ENCODE peak calls at places on chromosomes 1 and 21, in nine cellular contexts. One of them, this sample, is unnamed.

GRCh38 chr1:200510228-200510623 is 100.4 kb upstream of the ZNF281 start:
- DNase-seq in HFFc6: peak
- DNase-seq in cardiac fibroblast: peak
- DNase-seq in A549: peak
- DNase-seq in AG04449: peak
- DNase-seq in GM12878: peak
- DNase-seq in choroid plexus epithelial cell: peak
- DNase-seq in WERI-Rb-1: peak
- DNase-seq in fibroblast of villous mesenchyme: peak
- DNase-seq in this sample: peak

GRCh38 chr1:89331890-89332289 is 32.0 kb upstream of the GBP6 start:
- DNase-seq in HFFc6: no peak
- DNase-seq in cardiac fibroblast: no peak
- DNase-seq in A549: no peak
- DNase-seq in AG04449: no peak
- DNase-seq in GM12878: no peak
- DNase-seq in choroid plexus epithelial cell: no peak
- DNase-seq in WERI-Rb-1: no peak
- DNase-seq in fibroblast of villous mesenchyme: no peak
- DNase-seq in this sample: no peak

GRCh38 chr21:42412636-42412933 is 8.9 kb downstream of the UBASH3A start:
- DNase-seq in HFFc6: no peak
- DNase-seq in cardiac fibroblast: no peak
- DNase-seq in A549: no peak
- DNase-seq in AG04449: no peak
- DNase-seq in GM12878: no peak
- DNase-seq in choroid plexus epithelial cell: no peak
- DNase-seq in WERI-Rb-1: no peak
- DNase-seq in fibroblast of villous mesenchyme: no peak
- DNase-seq in this sample: no peak

GRCh38 chr1:43632135-43632670 is 17.7 kb upstream of the KDM4A start:
- DNase-seq in HFFc6: no peak
- DNase-seq in cardiac fibroblast: no peak
- DNase-seq in A549: no peak
- DNase-seq in AG04449: no peak
- DNase-seq in GM12878: no peak
- DNase-seq in choroid plexus epithelial cell: no peak
- DNase-seq in WERI-Rb-1: no peak
- DNase-seq in fibroblast of villous mesenchyme: no peak
- DNase-seq in this sample: no peak

GRCh38 chr1:66058558-66058957 is 265.9 kb downstream of the PDE4B start:
- DNase-seq in HFFc6: no peak
- DNase-seq in cardiac fibroblast: no peak
- DNase-seq in A549: no peak
- DNase-seq in AG04449: no peak
- DNase-seq in GM12878: no peak
- DNase-seq in choroid plexus epithelial cell: no peak
- DNase-seq in WERI-Rb-1: no peak
- DNase-seq in fibroblast of villous mesenchyme: no peak
- DNase-seq in this sample: no peak

GRCh38 chr1:101314244-101314643 is 77.4 kb downstream of the S1PR1 start:
- DNase-seq in HFFc6: peak
- DNase-seq in cardiac fibroblast: peak
- DNase-seq in A549: no peak
- DNase-seq in AG04449: no peak
- DNase-seq in GM12878: no peak
- DNase-seq in choroid plexus epithelial cell: peak
- DNase-seq in WERI-Rb-1: no peak
- DNase-seq in fibroblast of villous mesenchyme: no peak
- DNase-seq in this sample: peak

GRCh38 chr21:37552496-37553399 is 186.2 kb downstream of the DYRK1A start:
- DNase-seq in HFFc6: no peak
- DNase-seq in cardiac fibroblast: no peak
- DNase-seq in A549: no peak
- DNase-seq in AG04449: no peak
- DNase-seq in GM12878: no peak
- DNase-seq in choroid plexus epithelial cell: no peak
- DNase-seq in WERI-Rb-1: no peak
- DNase-seq in fibroblast of villous mesenchyme: no peak
- DNase-seq in this sample: no peak

GRCh38 chr1:100360790-100361232 is 8.5 kb downstream of the CDC14A start:
- DNase-seq in HFFc6: peak
- DNase-seq in cardiac fibroblast: peak
- DNase-seq in A549: no peak
- DNase-seq in AG04449: no peak
- DNase-seq in GM12878: no peak
- DNase-seq in choroid plexus epithelial cell: peak
- DNase-seq in WERI-Rb-1: no peak
- DNase-seq in fibroblast of villous mesenchyme: peak
- DNase-seq in this sample: no peak

DNA sequence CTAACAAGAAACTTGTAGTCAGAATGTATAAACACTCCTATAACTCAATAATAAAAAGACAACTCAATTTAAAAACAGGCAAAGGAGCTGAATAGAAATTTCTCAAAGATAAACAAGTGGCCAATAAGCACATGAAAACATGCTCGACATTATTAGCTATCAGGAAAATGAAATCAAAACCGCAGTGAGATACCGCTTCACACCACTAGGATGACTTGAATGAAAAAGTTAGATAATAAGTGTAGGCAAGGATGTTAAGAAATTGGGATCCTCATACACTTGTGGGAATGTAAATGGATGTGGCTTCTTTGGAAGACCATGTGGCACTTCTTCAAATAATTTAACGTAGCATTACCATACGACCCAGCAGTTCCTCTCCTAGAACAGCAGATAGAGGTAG is 8.9 kb downstream of the RALGPS2 start:
- DNase-seq in HFFc6: no peak
- DNase-seq in cardiac fibroblast: no peak
- DNase-seq in A549: no peak
- DNase-seq in AG04449: no peak
- DNase-seq in GM12878: no peak
- DNase-seq in choroid plexus epithelial cell: no peak
- DNase-seq in WERI-Rb-1: no peak
- DNase-seq in fibroblast of villous mesenchyme: no peak
- DNase-seq in this sample: peak
- TF ChIP-seq CTCF in HFFc6: peak
- TF ChIP-seq CTCF in cardiac fibroblast: peak
- TF ChIP-seq CTCF in A549: no peak
- TF ChIP-seq CTCF in AG04449: no peak
- TF ChIP-seq CTCF in GM12878: peak
- TF ChIP-seq CTCF in choroid plexus epithelial cell: peak
- TF ChIP-seq CTCF in WERI-Rb-1: peak
- TF ChIP-seq CTCF in fibroblast of villous mesenchyme: peak
- TF ChIP-seq CTCF in this sample: peak

GRCh38 chr1:119831027-119831426 is 19.8 kb upstream of the REG4 start:
- DNase-seq in HFFc6: no peak
- DNase-seq in cardiac fibroblast: no peak
- DNase-seq in A549: no peak
- DNase-seq in AG04449: no peak
- DNase-seq in GM12878: no peak
- DNase-seq in choroid plexus epithelial cell: no peak
- DNase-seq in WERI-Rb-1: no peak
- DNase-seq in fibroblast of villous mesenchyme: no peak
- DNase-seq in this sample: no peak

GRCh38 chr1:119829636-119830035 is 18.4 kb upstream of the REG4 start:
- DNase-seq in HFFc6: no peak
- DNase-seq in cardiac fibroblast: no peak
- DNase-seq in A549: no peak
- DNase-seq in AG04449: no peak
- DNase-seq in GM12878: no peak
- DNase-seq in choroid plexus epithelial cell: peak
- DNase-seq in WERI-Rb-1: no peak
- DNase-seq in fibroblast of villous mesenchyme: peak
- DNase-seq in this sample: no peak

GRCh38 chr1:119828266-119828665 is 17.0 kb upstream of the REG4 start:
- DNase-seq in HFFc6: no peak
- DNase-seq in cardiac fibroblast: no peak
- DNase-seq in A549: no peak
- DNase-seq in AG04449: no peak
- DNase-seq in GM12878: no peak
- DNase-seq in choroid plexus epithelial cell: no peak
- DNase-seq in WERI-Rb-1: no peak
- DNase-seq in fibroblast of villous mesenchyme: peak
- DNase-seq in this sample: no peak

GRCh38 chr1:119822406-119822805 is 11.1 kb upstream of the REG4 start:
- DNase-seq in HFFc6: no peak
- DNase-seq in cardiac fibroblast: no peak
- DNase-seq in A549: no peak
- DNase-seq in AG04449: no peak
- DNase-seq in GM12878: no peak
- DNase-seq in choroid plexus epithelial cell: no peak
- DNase-seq in WERI-Rb-1: peak
- DNase-seq in fibroblast of villous mesenchyme: no peak
- DNase-seq in this sample: no peak

DNA sequence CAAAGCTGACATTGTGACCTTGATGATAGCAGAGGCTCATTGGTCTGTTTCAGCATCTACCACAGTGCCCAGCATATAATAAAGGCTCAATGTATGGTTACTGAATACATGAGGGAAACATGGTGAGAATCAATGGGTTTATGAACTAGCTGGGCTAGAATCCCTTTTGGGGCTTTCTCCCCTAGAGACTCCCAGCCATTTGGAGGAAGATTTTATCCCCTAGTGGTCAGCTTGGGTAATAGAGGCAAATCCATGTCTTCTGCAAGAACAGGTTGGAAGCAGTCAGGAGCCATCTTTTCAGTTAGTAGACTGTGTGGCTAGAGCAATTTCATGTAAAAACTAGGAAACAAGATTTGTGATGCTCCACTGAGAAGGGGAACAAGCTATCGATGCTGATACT is 15.8 kb upstream of the REG4 start:
- DNase-seq in HFFc6: no peak
- DNase-seq in cardiac fibroblast: no peak
- DNase-seq in A549: no peak
- DNase-seq in AG04449: no peak
- DNase-seq in GM12878: no peak
- DNase-seq in choroid plexus epithelial cell: no peak
- DNase-seq in WERI-Rb-1: no peak
- DNase-seq in fibroblast of villous mesenchyme: no peak
- DNase-seq in this sample: peak
- TF ChIP-seq CTCF in HFFc6: peak
- TF ChIP-seq CTCF in cardiac fibroblast: peak
- TF ChIP-seq CTCF in A549: no peak
- TF ChIP-seq CTCF in AG04449: peak
- TF ChIP-seq CTCF in GM12878: peak
- TF ChIP-seq CTCF in choroid plexus epithelial cell: peak
- TF ChIP-seq CTCF in WERI-Rb-1: peak
- TF ChIP-seq CTCF in fibroblast of villous mesenchyme: peak
- TF ChIP-seq CTCF in this sample: peak

GRCh38 chr1:41752514-41753170 is 166.1 kb downstream of the HIVEP3 start:
- DNase-seq in HFFc6: no peak
- DNase-seq in cardiac fibroblast: no peak
- DNase-seq in A549: no peak
- DNase-seq in AG04449: no peak
- DNase-seq in GM12878: no peak
- DNase-seq in choroid plexus epithelial cell: no peak
- DNase-seq in WERI-Rb-1: no peak
- DNase-seq in fibroblast of villous mesenchyme: no peak
- DNase-seq in this sample: peak

GRCh38 chr1:41749992-41750745 is 168.6 kb downstream of the HIVEP3 start:
- DNase-seq in HFFc6: no peak
- DNase-seq in cardiac fibroblast: no peak
- DNase-seq in A549: no peak
- DNase-seq in AG04449: no peak
- DNase-seq in GM12878: no peak
- DNase-seq in choroid plexus epithelial cell: no peak
- DNase-seq in WERI-Rb-1: no peak
- DNase-seq in fibroblast of villous mesenchyme: no peak
- DNase-seq in this sample: no peak

GRCh38 chr1:41758490-41758889 is 160.2 kb downstream of the HIVEP3 start:
- DNase-seq in HFFc6: peak
- DNase-seq in cardiac fibroblast: peak
- DNase-seq in A549: no peak
- DNase-seq in AG04449: no peak
- DNase-seq in GM12878: no peak
- DNase-seq in choroid plexus epithelial cell: peak
- DNase-seq in WERI-Rb-1: no peak
- DNase-seq in fibroblast of villous mesenchyme: no peak
- DNase-seq in this sample: no peak

GRCh38 chr1:41751804-41752513 is 166.8 kb downstream of the HIVEP3 start:
- DNase-seq in HFFc6: peak
- DNase-seq in cardiac fibroblast: peak
- DNase-seq in A549: no peak
- DNase-seq in AG04449: no peak
- DNase-seq in GM12878: peak
- DNase-seq in choroid plexus epithelial cell: peak
- DNase-seq in WERI-Rb-1: no peak
- DNase-seq in fibroblast of villous mesenchyme: peak
- DNase-seq in this sample: peak

DNA sequence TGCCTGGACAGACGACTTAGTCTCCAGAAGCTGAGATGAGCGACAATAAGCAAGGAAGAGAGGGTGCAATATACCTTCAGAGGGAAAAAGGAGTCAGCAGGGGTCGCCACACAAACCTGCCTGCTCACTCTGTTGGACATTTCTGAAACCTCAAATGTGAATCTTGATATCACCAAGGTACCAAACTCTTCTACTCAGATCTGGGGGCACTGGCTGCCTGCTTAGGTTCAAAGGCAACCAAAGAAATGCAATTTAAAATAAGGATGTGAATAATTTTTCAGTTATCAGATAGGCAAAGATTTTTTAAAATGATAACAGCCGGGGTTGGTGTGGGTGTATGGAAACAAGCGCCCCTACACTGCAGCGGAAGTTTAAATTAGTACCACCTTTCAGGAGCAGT is 164.2 kb downstream of the HIVEP3 start:
- DNase-seq in HFFc6: no peak
- DNase-seq in cardiac fibroblast: no peak
- DNase-seq in A549: no peak
- DNase-seq in AG04449: no peak
- DNase-seq in GM12878: no peak
- DNase-seq in choroid plexus epithelial cell: no peak
- DNase-seq in WERI-Rb-1: peak
- DNase-seq in fibroblast of villous mesenchyme: no peak
- DNase-seq in this sample: no peak
- TF ChIP-seq CTCF in HFFc6: peak
- TF ChIP-seq CTCF in cardiac fibroblast: no peak
- TF ChIP-seq CTCF in A549: peak
- TF ChIP-seq CTCF in AG04449: no peak
- TF ChIP-seq CTCF in GM12878: peak
- TF ChIP-seq CTCF in choroid plexus epithelial cell: peak
- TF ChIP-seq CTCF in WERI-Rb-1: peak
- TF ChIP-seq CTCF in fibroblast of villous mesenchyme: no peak
- TF ChIP-seq CTCF in this sample: peak

DNA sequence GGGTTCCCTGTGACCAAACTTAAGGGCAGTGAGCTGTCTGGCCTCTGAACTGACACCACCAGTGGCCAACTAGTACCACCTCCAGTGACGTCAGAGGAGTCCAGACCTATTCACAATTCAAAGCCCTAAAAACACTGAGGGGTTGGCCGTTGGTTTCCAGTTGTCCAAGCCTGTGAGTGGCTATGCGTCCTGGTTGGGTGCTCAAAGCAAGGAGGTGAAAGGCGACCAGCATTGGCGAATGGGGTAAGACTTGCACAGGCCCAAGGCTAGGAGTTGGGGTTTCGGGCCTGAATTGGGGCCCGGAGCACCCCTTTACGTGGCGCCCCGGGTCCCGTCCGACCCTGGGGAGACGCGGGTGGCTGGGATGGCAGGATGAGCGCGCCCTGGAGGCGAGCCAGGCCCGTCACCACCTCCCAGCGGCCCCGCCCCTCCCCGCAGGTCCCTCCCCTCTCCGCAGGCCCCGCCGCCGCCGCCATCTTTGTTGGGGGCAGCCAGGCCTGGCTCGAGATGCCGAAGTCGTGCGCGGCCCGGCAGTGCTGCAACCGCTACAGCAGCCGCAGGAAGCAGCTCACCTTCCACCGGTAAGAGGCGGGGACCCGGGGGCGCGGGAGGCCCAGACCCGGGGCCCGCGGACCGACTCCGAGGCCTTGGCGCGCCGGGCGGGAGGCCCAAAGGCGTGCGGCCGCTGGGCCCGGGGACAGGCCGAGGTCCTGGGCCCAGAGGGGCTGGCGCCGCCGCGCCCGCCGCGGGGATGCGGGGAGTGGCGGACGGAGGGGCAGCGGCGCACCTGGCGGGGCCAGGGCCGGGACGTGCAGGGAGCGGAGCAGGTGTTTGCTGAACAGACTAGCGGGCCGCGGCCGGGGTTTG is at the start of gene THAP3:
- DNase-seq in HFFc6: peak
- DNase-seq in cardiac fibroblast: peak
- DNase-seq in A549: peak
- DNase-seq in AG04449: no peak
- DNase-seq in GM12878: peak
- DNase-seq in choroid plexus epithelial cell: peak
- DNase-seq in WERI-Rb-1: peak
- DNase-seq in fibroblast of villous mesenchyme: peak
- DNase-seq in this sample: peak
- TF ChIP-seq CTCF in HFFc6: no peak
- TF ChIP-seq CTCF in cardiac fibroblast: no peak
- TF ChIP-seq CTCF in A549: no peak
- TF ChIP-seq CTCF in AG04449: no peak
- TF ChIP-seq CTCF in GM12878: no peak
- TF ChIP-seq CTCF in choroid plexus epithelial cell: no peak
- TF ChIP-seq CTCF in WERI-Rb-1: peak
- TF ChIP-seq CTCF in fibroblast of villous mesenchyme: no peak
- TF ChIP-seq CTCF in this sample: no peak

This sample was measured in PC-3.